ENCODE peak calls at places on chromosomes 2 and 18, in six cellular contexts. One of them, this sample, is unnamed.

GRCh38 chr2:217160978-217161973 is 301.4 kb upstream of the TNP1 start:
- DNase-seq in A549: no peak
- DNase-seq in hepatocyte: no peak
- DNase-seq in iPS DF 6.9: no peak
- DNase-seq in psoas muscle: no peak
- DNase-seq in effector memory CD4-positive, alpha-beta T cell: no peak
- DNase-seq in this sample: no peak

GRCh38 chr2:80499095-80499494 is 194.5 kb upstream of the LRRTM1 start:
- DNase-seq in A549: peak
- DNase-seq in hepatocyte: peak
- DNase-seq in iPS DF 6.9: peak
- DNase-seq in psoas muscle: no peak
- DNase-seq in effector memory CD4-positive, alpha-beta T cell: no peak
- DNase-seq in this sample: no peak

GRCh38 chr2:206969192-206969591 is 29.9 kb downstream of the CPO start:
- DNase-seq in A549: no peak
- DNase-seq in hepatocyte: no peak
- DNase-seq in iPS DF 6.9: no peak
- DNase-seq in psoas muscle: no peak
- DNase-seq in effector memory CD4-positive, alpha-beta T cell: no peak
- DNase-seq in this sample: no peak

GRCh38 chr2:56013475-56013874 is 89.9 kb upstream of the EFEMP1 start:
- DNase-seq in A549: no peak
- DNase-seq in hepatocyte: no peak
- DNase-seq in iPS DF 6.9: no peak
- DNase-seq in psoas muscle: no peak
- DNase-seq in effector memory CD4-positive, alpha-beta T cell: no peak
- DNase-seq in this sample: no peak

GRCh38 chr2:4012197-4012596 is 308.8 kb downstream of the DCDC2C start:
- DNase-seq in A549: no peak
- DNase-seq in hepatocyte: no peak
- DNase-seq in iPS DF 6.9: no peak
- DNase-seq in psoas muscle: no peak
- DNase-seq in effector memory CD4-positive, alpha-beta T cell: no peak
- DNase-seq in this sample: no peak

GRCh38 chr2:39874236-39874635 is 95.2 kb upstream of the THUMPD2 start:
- DNase-seq in A549: no peak
- DNase-seq in hepatocyte: no peak
- DNase-seq in iPS DF 6.9: no peak
- DNase-seq in psoas muscle: no peak
- DNase-seq in effector memory CD4-positive, alpha-beta T cell: no peak
- DNase-seq in this sample: no peak

GRCh38 chr2:236813806-236814205 is 244.2 kb downstream of the ACKR3 start:
- DNase-seq in A549: no peak
- DNase-seq in hepatocyte: no peak
- DNase-seq in iPS DF 6.9: no peak
- DNase-seq in psoas muscle: no peak
- DNase-seq in effector memory CD4-positive, alpha-beta T cell: no peak
- DNase-seq in this sample: no peak

GRCh38 chr2:17658251-17658843 is 95.3 kb downstream of the SMC6 start:
- DNase-seq in A549: no peak
- DNase-seq in hepatocyte: no peak
- DNase-seq in iPS DF 6.9: no peak
- DNase-seq in psoas muscle: no peak
- DNase-seq in effector memory CD4-positive, alpha-beta T cell: no peak
- DNase-seq in this sample: no peak

GRCh38 chr18:48902023-48902855 is 48.5 kb downstream of the SMAD7 start:
- DNase-seq in A549: peak
- DNase-seq in hepatocyte: peak
- DNase-seq in iPS DF 6.9: no peak
- DNase-seq in psoas muscle: peak
- DNase-seq in effector memory CD4-positive, alpha-beta T cell: no peak
- DNase-seq in this sample: no peak

GRCh38 chr2:220885593-220885992 is 686.5 kb downstream of the EPHA4 start:
- DNase-seq in A549: no peak
- DNase-seq in hepatocyte: no peak
- DNase-seq in iPS DF 6.9: no peak
- DNase-seq in psoas muscle: no peak
- DNase-seq in effector memory CD4-positive, alpha-beta T cell: no peak
- DNase-seq in this sample: no peak

GRCh38 chr18:25239636-25240468 is 112.1 kb downstream of the ZNF521 start:
- DNase-seq in A549: no peak
- DNase-seq in hepatocyte: no peak
- DNase-seq in iPS DF 6.9: no peak
- DNase-seq in psoas muscle: no peak
- DNase-seq in effector memory CD4-positive, alpha-beta T cell: no peak
- DNase-seq in this sample: no peak

GRCh38 chr18:59501876-59502221 is 142.8 kb upstream of the LMAN1 start:
- DNase-seq in A549: no peak
- DNase-seq in hepatocyte: no peak
- DNase-seq in iPS DF 6.9: no peak
- DNase-seq in psoas muscle: no peak
- DNase-seq in effector memory CD4-positive, alpha-beta T cell: no peak
- DNase-seq in this sample: no peak

GRCh38 chr2:41847744-41848441 is 199.9 kb upstream of the PKDCC start:
- DNase-seq in A549: peak
- DNase-seq in hepatocyte: peak
- DNase-seq in iPS DF 6.9: no peak
- DNase-seq in psoas muscle: no peak
- DNase-seq in effector memory CD4-positive, alpha-beta T cell: no peak
- DNase-seq in this sample: no peak

GRCh38 chr2:120735750-120736170 is at the start of gene GLI2:
- DNase-seq in A549: peak
- DNase-seq in hepatocyte: peak
- DNase-seq in iPS DF 6.9: no peak
- DNase-seq in psoas muscle: peak
- DNase-seq in effector memory CD4-positive, alpha-beta T cell: no peak
- DNase-seq in this sample: peak

GRCh38 chr18:7770903-7771302 is 203.8 kb downstream of the PTPRM start:
- DNase-seq in A549: no peak
- DNase-seq in hepatocyte: no peak
- DNase-seq in iPS DF 6.9: no peak
- DNase-seq in psoas muscle: no peak
- DNase-seq in effector memory CD4-positive, alpha-beta T cell: no peak
- DNase-seq in this sample: no peak

GRCh38 chr18:7764406-7764805 is 197.3 kb downstream of the PTPRM start:
- DNase-seq in A549: no peak
- DNase-seq in hepatocyte: no peak
- DNase-seq in iPS DF 6.9: no peak
- DNase-seq in psoas muscle: no peak
- DNase-seq in effector memory CD4-positive, alpha-beta T cell: no peak
- DNase-seq in this sample: no peak

GRCh38 chr18:7760967-7761946 is 194.1 kb downstream of the PTPRM start:
- DNase-seq in A549: peak
- DNase-seq in hepatocyte: peak
- DNase-seq in iPS DF 6.9: no peak
- DNase-seq in psoas muscle: no peak
- DNase-seq in effector memory CD4-positive, alpha-beta T cell: no peak
- DNase-seq in this sample: no peak

GRCh38 chr18:7766817-7767216 is 199.7 kb downstream of the PTPRM start:
- DNase-seq in A549: no peak
- DNase-seq in hepatocyte: no peak
- DNase-seq in iPS DF 6.9: no peak
- DNase-seq in psoas muscle: no peak
- DNase-seq in effector memory CD4-positive, alpha-beta T cell: no peak
- DNase-seq in this sample: no peak

DNA sequence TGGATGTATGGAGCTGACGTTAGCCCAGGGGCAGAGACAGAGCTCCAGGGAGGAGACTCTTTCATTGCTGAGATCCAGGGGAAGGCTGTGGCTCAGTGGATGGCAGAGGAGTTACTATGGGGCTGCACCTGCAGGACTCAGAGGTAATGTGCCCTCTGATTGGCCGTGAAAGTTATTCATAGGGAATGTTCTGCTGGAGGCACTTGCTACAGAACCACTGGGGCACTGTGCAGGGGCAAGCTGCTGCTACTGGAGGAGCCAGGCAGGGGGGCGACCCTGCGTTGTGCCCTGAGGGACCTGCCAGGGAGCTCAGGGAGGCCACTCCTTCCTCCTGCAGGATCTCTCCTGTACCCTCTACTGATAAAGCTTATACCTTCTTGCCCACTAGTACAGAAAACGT is 199.3 kb downstream of the PTPRM start:
- DNase-seq in A549: no peak
- DNase-seq in hepatocyte: no peak
- DNase-seq in iPS DF 6.9: no peak
- DNase-seq in psoas muscle: no peak
- DNase-seq in effector memory CD4-positive, alpha-beta T cell: no peak
- DNase-seq in this sample: no peak
- H3K4me3 ChIP-seq in A549: no peak
- H3K4me3 ChIP-seq in hepatocyte: no peak
- H3K4me3 ChIP-seq in iPS DF 6.9: no peak
- H3K4me3 ChIP-seq in psoas muscle: no peak
- H3K4me3 ChIP-seq in effector memory CD4-positive, alpha-beta T cell: no peak
- H3K4me3 ChIP-seq in this sample: no peak

GRCh38 chr2:60961457-60961856 is 56.1 kb upstream of the PEX13 start:
- DNase-seq in A549: peak
- DNase-seq in hepatocyte: peak
- DNase-seq in iPS DF 6.9: no peak
- DNase-seq in psoas muscle: no peak
- DNase-seq in effector memory CD4-positive, alpha-beta T cell: no peak
- DNase-seq in this sample: peak

GRCh38 chr2:60962534-60962933 is 55.0 kb upstream of the PEX13 start:
- DNase-seq in A549: no peak
- DNase-seq in hepatocyte: no peak
- DNase-seq in iPS DF 6.9: no peak
- DNase-seq in psoas muscle: no peak
- DNase-seq in effector memory CD4-positive, alpha-beta T cell: no peak
- DNase-seq in this sample: no peak

GRCh38 chr2:60965514-60965815 is 52.1 kb upstream of the PEX13 start:
- DNase-seq in A549: no peak
- DNase-seq in hepatocyte: no peak
- DNase-seq in iPS DF 6.9: no peak
- DNase-seq in psoas muscle: no peak
- DNase-seq in effector memory CD4-positive, alpha-beta T cell: no peak
- DNase-seq in this sample: no peak

GRCh38 chr2:60964651-60965513 is 52.6 kb upstream of the PEX13 start:
- DNase-seq in A549: no peak
- DNase-seq in hepatocyte: no peak
- DNase-seq in iPS DF 6.9: no peak
- DNase-seq in psoas muscle: no peak
- DNase-seq in effector memory CD4-positive, alpha-beta T cell: no peak
- DNase-seq in this sample: no peak

DNA sequence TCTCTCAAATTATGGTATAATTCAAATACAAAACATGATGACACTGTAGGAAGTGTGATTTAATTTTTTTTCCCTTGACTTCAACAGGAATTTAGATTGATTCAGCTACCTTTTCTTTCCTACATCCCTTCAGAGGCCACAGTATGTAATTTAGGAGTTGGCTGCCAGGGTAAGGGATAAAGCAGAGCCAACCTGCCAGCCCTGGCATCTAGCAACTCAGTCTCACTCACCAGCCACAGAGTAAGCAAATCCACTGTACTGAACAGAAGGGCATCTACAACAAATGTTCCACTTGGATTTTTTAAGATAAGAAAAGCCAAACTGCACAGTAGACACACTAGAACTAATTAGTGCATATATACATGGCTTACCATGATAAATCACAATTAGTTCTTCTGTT is 54.3 kb upstream of the PEX13 start:
- DNase-seq in A549: no peak
- DNase-seq in hepatocyte: no peak
- DNase-seq in iPS DF 6.9: no peak
- DNase-seq in psoas muscle: no peak
- DNase-seq in effector memory CD4-positive, alpha-beta T cell: no peak
- DNase-seq in this sample: no peak
- H3K27ac ChIP-seq in A549: no peak
- H3K27ac ChIP-seq in hepatocyte: no peak
- H3K27ac ChIP-seq in iPS DF 6.9: no peak
- H3K27ac ChIP-seq in psoas muscle: no peak
- H3K27ac ChIP-seq in effector memory CD4-positive, alpha-beta T cell: no peak
- H3K27ac ChIP-seq in this sample: no peak

GRCh38 chr2:73588177-73588576 is 54.0 kb downstream of the NAT8 start:
- DNase-seq in A549: no peak
- DNase-seq in hepatocyte: no peak
- DNase-seq in iPS DF 6.9: no peak
- DNase-seq in psoas muscle: no peak
- DNase-seq in effector memory CD4-positive, alpha-beta T cell: no peak
- DNase-seq in this sample: no peak
- H3K4me3 ChIP-seq in A549: no peak
- H3K4me3 ChIP-seq in hepatocyte: no peak
- H3K4me3 ChIP-seq in iPS DF 6.9: no peak
- H3K4me3 ChIP-seq in psoas muscle: no peak
- H3K4me3 ChIP-seq in effector memory CD4-positive, alpha-beta T cell: no peak
- H3K4me3 ChIP-seq in this sample: no peak

DNA sequence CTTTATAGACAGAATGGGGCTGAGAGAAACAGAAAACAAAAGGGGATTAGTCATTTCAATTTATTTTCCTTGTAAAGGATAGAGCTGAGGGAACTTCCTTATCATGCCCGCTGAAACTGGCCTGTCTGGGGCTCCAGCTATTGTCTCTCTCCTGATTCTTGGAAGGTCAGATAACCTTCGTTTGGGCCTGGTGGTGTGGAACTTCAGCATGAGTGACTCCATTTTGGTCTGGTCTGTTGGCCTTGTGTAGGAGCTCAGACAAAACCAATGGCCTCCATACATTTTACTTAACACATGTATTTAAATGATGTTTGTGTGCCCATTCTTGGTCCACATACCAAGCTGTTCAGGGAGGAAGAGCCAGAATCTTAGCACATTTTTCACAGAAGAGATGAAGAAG is 1.7 kb downstream of the MYO7B start:
- DNase-seq in A549: no peak
- DNase-seq in hepatocyte: no peak
- DNase-seq in iPS DF 6.9: no peak
- DNase-seq in psoas muscle: no peak
- DNase-seq in effector memory CD4-positive, alpha-beta T cell: no peak
- DNase-seq in this sample: no peak
- H3K27ac ChIP-seq in A549: no peak
- H3K27ac ChIP-seq in hepatocyte: peak
- H3K27ac ChIP-seq in iPS DF 6.9: no peak
- H3K27ac ChIP-seq in psoas muscle: no peak
- H3K27ac ChIP-seq in effector memory CD4-positive, alpha-beta T cell: no peak
- H3K27ac ChIP-seq in this sample: no peak

GRCh38 chr2:8247905-8248622 is 433.8 kb upstream of the ID2 start:
- DNase-seq in A549: no peak
- DNase-seq in hepatocyte: no peak
- DNase-seq in iPS DF 6.9: no peak
- DNase-seq in psoas muscle: peak
- DNase-seq in effector memory CD4-positive, alpha-beta T cell: no peak
- DNase-seq in this sample: no peak
- H3K4me3 ChIP-seq in A549: no peak
- H3K4me3 ChIP-seq in hepatocyte: no peak
- H3K4me3 ChIP-seq in iPS DF 6.9: no peak
- H3K4me3 ChIP-seq in psoas muscle: no peak
- H3K4me3 ChIP-seq in effector memory CD4-positive, alpha-beta T cell: no peak
- H3K4me3 ChIP-seq in this sample: no peak

DNA sequence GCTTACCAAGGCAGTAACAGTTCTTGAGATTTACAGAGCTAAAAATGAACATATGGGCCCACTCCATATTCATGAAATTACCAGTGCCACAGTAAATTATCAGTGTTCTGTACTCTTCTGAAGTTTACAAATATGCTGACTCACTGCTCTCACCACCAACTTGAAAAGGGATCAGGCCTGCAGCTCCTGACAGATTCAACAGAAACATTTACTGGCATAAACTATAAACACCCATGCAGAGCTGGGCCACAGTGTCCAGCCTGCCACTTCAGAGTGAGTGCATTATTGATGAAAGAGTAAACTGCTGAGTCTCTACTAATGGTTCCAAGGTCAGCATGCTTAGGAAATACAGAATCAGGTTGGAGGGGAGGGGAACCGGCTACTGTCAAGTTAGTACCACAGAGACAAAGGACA is 83.1 kb downstream of the FARSB start:
- DNase-seq in A549: peak
- DNase-seq in hepatocyte: peak
- DNase-seq in iPS DF 6.9: no peak
- DNase-seq in psoas muscle: no peak
- DNase-seq in effector memory CD4-positive, alpha-beta T cell: no peak
- DNase-seq in this sample: no peak
- H3K27ac ChIP-seq in A549: peak
- H3K27ac ChIP-seq in hepatocyte: peak
- H3K27ac ChIP-seq in iPS DF 6.9: no peak
- H3K27ac ChIP-seq in psoas muscle: peak
- H3K27ac ChIP-seq in effector memory CD4-positive, alpha-beta T cell: no peak
- H3K27ac ChIP-seq in this sample: no peak